ENCODE peak calls at places on chromosomes 2 and 18, in seven cellular contexts. One of them, this sample, is unnamed.

GRCh38 chr18:12989397-12990127 is 1.6 kb upstream of the CEP192 start:
- DNase-seq in BJ: no peak
- DNase-seq in neural progenitor cell: no peak
- DNase-seq in colonic mucosa: no peak
- DNase-seq in AG04450: no peak
- DNase-seq in mesothelial cell of epicardium: no peak
- DNase-seq in Calu3: no peak
- DNase-seq in this sample: no peak

GRCh38 chr2:189582140-189582825 is 1.7 kb upstream of the SLC40A1 start:
- DNase-seq in BJ: no peak
- DNase-seq in neural progenitor cell: no peak
- DNase-seq in colonic mucosa: no peak
- DNase-seq in AG04450: no peak
- DNase-seq in mesothelial cell of epicardium: no peak
- DNase-seq in Calu3: no peak
- DNase-seq in this sample: no peak

GRCh38 chr18:26650310-26651285 is 102.2 kb upstream of the KCTD1 start:
- DNase-seq in BJ: no peak
- DNase-seq in neural progenitor cell: no peak
- DNase-seq in colonic mucosa: no peak
- DNase-seq in AG04450: no peak
- DNase-seq in mesothelial cell of epicardium: no peak
- DNase-seq in Calu3: no peak
- DNase-seq in this sample: no peak

GRCh38 chr18:34807106-34807796 is 97.2 kb downstream of the DTNA start:
- DNase-seq in BJ: no peak
- DNase-seq in neural progenitor cell: peak; percentile 6
- DNase-seq in colonic mucosa: no peak
- DNase-seq in AG04450: no peak
- DNase-seq in mesothelial cell of epicardium: no peak
- DNase-seq in Calu3: peak; percentile 8
- DNase-seq in this sample: no peak

GRCh38 chr18:22983175-22983574 is 50.0 kb downstream of the RBBP8 start:
- DNase-seq in BJ: no peak
- DNase-seq in neural progenitor cell: peak; percentile 2
- DNase-seq in colonic mucosa: no peak
- DNase-seq in AG04450: peak; percentile 8
- DNase-seq in mesothelial cell of epicardium: no peak
- DNase-seq in Calu3: no peak
- DNase-seq in this sample: no peak

GRCh38 chr2:199463000-199463692 is 5.4 kb upstream of the SATB2 start:
- DNase-seq in BJ: no peak
- DNase-seq in neural progenitor cell: peak; percentile 92
- DNase-seq in colonic mucosa: peak; percentile 92
- DNase-seq in AG04450: no peak
- DNase-seq in mesothelial cell of epicardium: peak; percentile 82
- DNase-seq in Calu3: peak; percentile 90
- DNase-seq in this sample: peak; percentile 89

GRCh38 chr18:78716581-78716980 is 263.0 kb upstream of the SALL3 start:
- DNase-seq in BJ: no peak
- DNase-seq in neural progenitor cell: no peak
- DNase-seq in colonic mucosa: no peak
- DNase-seq in AG04450: no peak
- DNase-seq in mesothelial cell of epicardium: no peak
- DNase-seq in Calu3: no peak
- DNase-seq in this sample: no peak

GRCh38 chr2:240725266-240726060 is 33.8 kb downstream of the AQP12A start:
- DNase-seq in BJ: no peak
- DNase-seq in neural progenitor cell: no peak
- DNase-seq in colonic mucosa: no peak
- DNase-seq in AG04450: no peak
- DNase-seq in mesothelial cell of epicardium: no peak
- DNase-seq in Calu3: no peak
- DNase-seq in this sample: no peak

GRCh38 chr2:74413001-74413698 is 8.3 kb downstream of the C2orf81 start:
- DNase-seq in BJ: no peak
- DNase-seq in neural progenitor cell: no peak
- DNase-seq in colonic mucosa: peak; percentile 44
- DNase-seq in AG04450: no peak
- DNase-seq in mesothelial cell of epicardium: no peak
- DNase-seq in Calu3: no peak
- DNase-seq in this sample: no peak

GRCh38 chr2:82013641-82014040 is 1709.1 kb upstream of the LRRTM1 start:
- DNase-seq in BJ: no peak
- DNase-seq in neural progenitor cell: peak; percentile 73
- DNase-seq in colonic mucosa: no peak
- DNase-seq in AG04450: no peak
- DNase-seq in mesothelial cell of epicardium: no peak
- DNase-seq in Calu3: no peak
- DNase-seq in this sample: no peak

GRCh38 chr18:59554796-59555195 is 142.4 kb downstream of the CCBE1 start:
- DNase-seq in BJ: no peak
- DNase-seq in neural progenitor cell: no peak
- DNase-seq in colonic mucosa: no peak
- DNase-seq in AG04450: no peak
- DNase-seq in mesothelial cell of epicardium: no peak
- DNase-seq in Calu3: no peak
- DNase-seq in this sample: no peak
- TF ChIP-seq CTCF in BJ: no peak
- TF ChIP-seq CTCF in neural progenitor cell: no peak
- TF ChIP-seq CTCF in colonic mucosa: no peak
- TF ChIP-seq CTCF in AG04450: no peak
- TF ChIP-seq CTCF in mesothelial cell of epicardium: no peak
- TF ChIP-seq CTCF in Calu3: no peak
- TF ChIP-seq CTCF in this sample: no peak

GRCh38 chr2:143433158-143433557 is 303.9 kb downstream of the ARHGAP15 start:
- DNase-seq in BJ: no peak
- DNase-seq in neural progenitor cell: peak; percentile 36
- DNase-seq in colonic mucosa: no peak
- DNase-seq in AG04450: no peak
- DNase-seq in mesothelial cell of epicardium: no peak
- DNase-seq in Calu3: no peak
- DNase-seq in this sample: no peak
- TF ChIP-seq CTCF in BJ: no peak
- TF ChIP-seq CTCF in neural progenitor cell: peak; percentile 53
- TF ChIP-seq CTCF in colonic mucosa: no peak
- TF ChIP-seq CTCF in AG04450: no peak
- TF ChIP-seq CTCF in mesothelial cell of epicardium: no peak
- TF ChIP-seq CTCF in Calu3: no peak
- TF ChIP-seq CTCF in this sample: no peak

GRCh38 chr18:68549257-68549871 is 165.5 kb downstream of the TMX3 start:
- DNase-seq in BJ: peak; percentile 47
- DNase-seq in neural progenitor cell: no peak
- DNase-seq in colonic mucosa: no peak
- DNase-seq in AG04450: peak; percentile 67
- DNase-seq in mesothelial cell of epicardium: no peak
- DNase-seq in Calu3: no peak
- DNase-seq in this sample: no peak
- TF ChIP-seq CTCF in BJ: no peak
- TF ChIP-seq CTCF in neural progenitor cell: no peak
- TF ChIP-seq CTCF in colonic mucosa: no peak
- TF ChIP-seq CTCF in AG04450: no peak
- TF ChIP-seq CTCF in mesothelial cell of epicardium: no peak
- TF ChIP-seq CTCF in Calu3: no peak
- TF ChIP-seq CTCF in this sample: no peak

GRCh38 chr2:216796096-216796840 is 63.6 kb downstream of the TNP1 start:
- DNase-seq in BJ: no peak
- DNase-seq in neural progenitor cell: no peak
- DNase-seq in colonic mucosa: no peak
- DNase-seq in AG04450: no peak
- DNase-seq in mesothelial cell of epicardium: no peak
- DNase-seq in Calu3: no peak
- DNase-seq in this sample: no peak
- TF ChIP-seq CTCF in BJ: no peak
- TF ChIP-seq CTCF in neural progenitor cell: no peak
- TF ChIP-seq CTCF in colonic mucosa: no peak
- TF ChIP-seq CTCF in AG04450: no peak
- TF ChIP-seq CTCF in mesothelial cell of epicardium: no peak
- TF ChIP-seq CTCF in Calu3: no peak
- TF ChIP-seq CTCF in this sample: no peak

GRCh38 chr2:218895758-218896500 is 15.3 kb downstream of the WNT10A start:
- DNase-seq in BJ: no peak
- DNase-seq in neural progenitor cell: no peak
- DNase-seq in colonic mucosa: peak; percentile 15
- DNase-seq in AG04450: no peak
- DNase-seq in mesothelial cell of epicardium: no peak
- DNase-seq in Calu3: no peak
- DNase-seq in this sample: peak; percentile 53

GRCh38 chr2:218898109-218898878 is 17.6 kb downstream of the WNT10A start:
- DNase-seq in BJ: no peak
- DNase-seq in neural progenitor cell: peak; percentile 88
- DNase-seq in colonic mucosa: peak; percentile 75
- DNase-seq in AG04450: no peak
- DNase-seq in mesothelial cell of epicardium: peak; percentile 90
- DNase-seq in Calu3: peak; percentile 82
- DNase-seq in this sample: peak; percentile 89

GRCh38 chr2:218899147-218899546 is 18.5 kb downstream of the WNT10A start:
- DNase-seq in BJ: no peak
- DNase-seq in neural progenitor cell: peak; percentile 54
- DNase-seq in colonic mucosa: no peak
- DNase-seq in AG04450: no peak
- DNase-seq in mesothelial cell of epicardium: no peak
- DNase-seq in Calu3: no peak
- DNase-seq in this sample: peak; percentile 36

GRCh38 chr2:218896501-218897393 is 16.1 kb downstream of the WNT10A start:
- DNase-seq in BJ: no peak
- DNase-seq in neural progenitor cell: peak; percentile 58
- DNase-seq in colonic mucosa: peak; percentile 25
- DNase-seq in AG04450: no peak
- DNase-seq in mesothelial cell of epicardium: peak; percentile 83
- DNase-seq in Calu3: peak; percentile 79
- DNase-seq in this sample: peak; percentile 94

DNA sequence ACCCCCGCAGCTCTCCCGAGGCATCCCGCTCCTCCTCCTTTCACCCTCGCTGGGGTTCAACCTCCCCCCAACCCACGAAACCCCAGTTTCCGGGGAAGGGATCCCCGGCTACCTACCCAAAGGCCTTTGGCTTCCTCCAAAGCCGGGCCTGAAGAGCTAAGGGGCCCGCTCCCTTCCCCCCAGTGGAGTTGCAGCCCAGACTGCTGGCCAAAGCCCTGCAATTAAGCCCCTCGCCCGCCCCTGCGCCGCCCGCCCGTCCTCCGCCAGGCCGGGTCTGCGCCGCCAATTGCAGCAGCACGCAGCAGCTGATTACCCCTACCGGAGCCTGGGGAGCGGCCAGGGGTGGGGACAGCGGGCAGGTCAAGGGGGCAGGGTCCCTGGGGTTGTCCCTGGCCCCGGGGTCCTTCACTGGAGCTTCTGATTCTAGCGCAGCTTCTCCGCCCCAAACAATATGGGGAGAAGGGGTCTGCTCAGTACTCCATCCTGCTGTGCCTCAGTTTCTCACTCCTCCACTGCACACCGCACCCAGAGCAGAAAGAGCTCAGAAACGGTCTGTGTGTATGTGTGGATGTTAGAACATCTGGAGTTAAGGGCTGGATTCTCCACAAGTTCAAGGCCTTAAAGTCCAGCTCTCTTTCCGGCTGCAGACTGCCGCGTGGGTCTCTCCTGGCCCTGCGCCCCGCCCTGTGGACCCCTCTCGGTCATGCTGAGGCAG is 16.9 kb downstream of the WNT10A start:
- DNase-seq in BJ: no peak
- DNase-seq in neural progenitor cell: peak; percentile 40
- DNase-seq in colonic mucosa: no peak
- DNase-seq in AG04450: no peak
- DNase-seq in mesothelial cell of epicardium: no peak
- DNase-seq in Calu3: no peak
- DNase-seq in this sample: peak; percentile 82
- TF ChIP-seq CTCF in BJ: no peak
- TF ChIP-seq CTCF in neural progenitor cell: no peak
- TF ChIP-seq CTCF in colonic mucosa: no peak
- TF ChIP-seq CTCF in AG04450: no peak
- TF ChIP-seq CTCF in mesothelial cell of epicardium: no peak
- TF ChIP-seq CTCF in Calu3: no peak
- TF ChIP-seq CTCF in this sample: no peak

GRCh38 chr2:204072443-204073324 is 136.1 kb downstream of the ICOS start:
- DNase-seq in BJ: no peak
- DNase-seq in neural progenitor cell: peak; percentile 65
- DNase-seq in colonic mucosa: peak; percentile 62
- DNase-seq in AG04450: no peak
- DNase-seq in mesothelial cell of epicardium: peak; percentile 51
- DNase-seq in Calu3: peak; percentile 59
- DNase-seq in this sample: no peak
- TF ChIP-seq CTCF in BJ: peak; percentile 43
- TF ChIP-seq CTCF in neural progenitor cell: peak; percentile 76
- TF ChIP-seq CTCF in colonic mucosa: peak; percentile 39
- TF ChIP-seq CTCF in AG04450: peak; percentile 34
- TF ChIP-seq CTCF in mesothelial cell of epicardium: no peak
- TF ChIP-seq CTCF in Calu3: peak; percentile 64
- TF ChIP-seq CTCF in this sample: peak; percentile 24

DNA sequence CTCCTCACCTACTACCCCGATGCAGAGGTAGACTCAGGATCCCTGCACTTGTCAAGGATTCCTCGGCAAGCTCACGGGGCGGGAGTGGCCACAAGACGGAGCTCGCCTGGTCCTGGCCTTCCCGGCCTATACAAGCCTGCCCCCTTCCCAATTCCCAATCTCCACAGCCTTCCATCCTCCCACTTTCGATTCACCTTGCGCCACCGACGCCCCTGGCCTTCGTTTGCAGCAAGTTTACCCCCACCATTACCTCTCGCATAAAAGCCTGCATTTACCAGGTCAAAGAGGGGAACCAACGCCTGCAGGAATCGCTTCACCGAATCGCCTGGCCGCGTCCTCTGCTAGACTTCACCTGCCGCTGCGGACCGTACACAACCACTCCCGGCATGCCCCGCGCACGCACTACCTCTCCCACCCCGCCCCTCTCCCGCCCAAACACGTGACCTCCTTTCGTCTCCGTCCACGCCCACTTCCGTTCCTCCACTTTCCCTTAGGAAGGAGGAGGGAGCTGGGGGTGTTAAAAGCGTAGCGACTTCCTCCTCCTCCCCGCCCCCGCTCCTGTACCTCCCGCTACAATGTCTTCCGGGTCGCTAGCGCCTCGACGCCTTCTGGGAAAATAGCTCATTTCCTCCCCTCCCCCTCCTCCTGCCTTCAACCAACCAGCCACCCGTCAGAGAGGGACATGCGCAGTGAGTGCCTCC is at the start of gene ORC4:
- DNase-seq in BJ: peak; percentile 97
- DNase-seq in neural progenitor cell: peak; percentile 100
- DNase-seq in colonic mucosa: peak; percentile 99
- DNase-seq in AG04450: peak; percentile 99
- DNase-seq in mesothelial cell of epicardium: peak; percentile 91
- DNase-seq in Calu3: peak; percentile 97
- DNase-seq in this sample: peak; percentile 99
- TF ChIP-seq CTCF in BJ: peak; percentile 64
- TF ChIP-seq CTCF in neural progenitor cell: peak; percentile 58
- TF ChIP-seq CTCF in colonic mucosa: peak; percentile 17
- TF ChIP-seq CTCF in AG04450: peak; percentile 53
- TF ChIP-seq CTCF in mesothelial cell of epicardium: no peak
- TF ChIP-seq CTCF in Calu3: no peak
- TF ChIP-seq CTCF in this sample: peak; percentile 27